ENCODE peak calls at places on chromosomes 1 and 21, in five cellular contexts. C is GM23248, F is colonic mucosa, W is coronary artery, H is astrocyte of the spinal cord. I is an unnamed sample.

GRCh38 chr1:173451981-173452380 is 25.2 kb upstream of the PRDX6 start:
- DNase-seq in C (no peak), F (no peak), W (no peak), H (no peak), I (no peak)

GRCh38 chr1:172887162-172887561 is 163.6 kb downstream of the TNFSF18 start:
- DNase-seq in C (no peak), F (no peak), W (no peak), H (no peak), I (no peak)

GRCh38 chr21:15564907-15565306 is 164.9 kb upstream of the USP25 start:
- DNase-seq in C (no peak), F (no peak), W (no peak), H (no peak), I (no peak)

GRCh38 chr1:50352428-50352827 is 70.8 kb downstream of the DMRTA2 start:
- DNase-seq in C (no peak), F (no peak), W (peak; percentile 2), H (no peak), I (no peak)

GRCh38 chr1:180182721-180183311 is 28.1 kb downstream of the QSOX1 start:
- DNase-seq in C (no peak), F (no peak), W (no peak), H (no peak), I (no peak)

GRCh38 chr1:163357378-163357777 is 35.6 kb downstream of the NUF2 start:
- DNase-seq in C (peak; percentile 10), F (no peak), W (no peak), H (peak; percentile 18), I (no peak)

GRCh38 chr1:7302873-7303272 is 468.2 kb upstream of the VAMP3 start:
- DNase-seq in C (no peak), F (peak; percentile 7), W (no peak), H (no peak), I (no peak)

GRCh38 chr1:11967028-11967547 is 13.2 kb upstream of the MFN2 start:
- DNase-seq in C (peak; percentile 25), F (peak; percentile 49), W (no peak), H (peak; percentile 27), I (peak; percentile 12)

GRCh38 chr1:61741682-61742619 is at the start of gene PATJ:
- DNase-seq in C (peak; percentile 49), F (peak; percentile 89), W (no peak), H (peak; percentile 26), I (no peak)

GRCh38 chr1:185886671-185887070 is 152.5 kb downstream of the HMCN1 start:
- DNase-seq in C (no peak), F (no peak), W (no peak), H (no peak), I (no peak)

GRCh38 chr1:18611311-18611710 is 19.3 kb upstream of the PAX7 start:
- DNase-seq in C (no peak), F (no peak), W (no peak), H (no peak), I (no peak)

GRCh38 chr1:1211541-1212511 is 2.1 kb downstream of the TNFRSF4 start:
- DNase-seq in C (no peak), F (no peak), W (no peak), H (no peak), I (no peak)

GRCh38 chr21:37006243-37006520 is 320 bp upstream of the RIPPLY3 start:
- DNase-seq in C (peak; percentile 6), F (no peak), W (no peak), H (no peak), I (no peak)
- H3K4me3 ChIP-seq in C (peak overlapping the region; percentile 64), F (peak overlapping the region; percentile 45), W (peak overlapping the region; percentile 70), H (peak overlapping the region; percentile 31), I (no peak overlapping the region)

GRCh38 chr1:51567653-51568052 is 48.6 kb upstream of the EPS15 start:
- DNase-seq in C (peak; percentile 94), F (no peak), W (no peak), H (peak; percentile 90), I (no peak)

GRCh38 chr1:51568231-51568935 is 48.5 kb upstream of the OSBPL9 start:
- DNase-seq in C (peak; percentile 27), F (no peak), W (no peak), H (no peak), I (no peak)

GRCh38 chr1:51570063-51570720 is 46.7 kb upstream of the OSBPL9 start:
- DNase-seq in C (peak; percentile 39), F (no peak), W (no peak), H (no peak), I (no peak)

GRCh38 chr1:51572365-51572764 is 44.5 kb upstream of the OSBPL9 start:
- DNase-seq in C (no peak), F (no peak), W (no peak), H (no peak), I (no peak)

DNA sequence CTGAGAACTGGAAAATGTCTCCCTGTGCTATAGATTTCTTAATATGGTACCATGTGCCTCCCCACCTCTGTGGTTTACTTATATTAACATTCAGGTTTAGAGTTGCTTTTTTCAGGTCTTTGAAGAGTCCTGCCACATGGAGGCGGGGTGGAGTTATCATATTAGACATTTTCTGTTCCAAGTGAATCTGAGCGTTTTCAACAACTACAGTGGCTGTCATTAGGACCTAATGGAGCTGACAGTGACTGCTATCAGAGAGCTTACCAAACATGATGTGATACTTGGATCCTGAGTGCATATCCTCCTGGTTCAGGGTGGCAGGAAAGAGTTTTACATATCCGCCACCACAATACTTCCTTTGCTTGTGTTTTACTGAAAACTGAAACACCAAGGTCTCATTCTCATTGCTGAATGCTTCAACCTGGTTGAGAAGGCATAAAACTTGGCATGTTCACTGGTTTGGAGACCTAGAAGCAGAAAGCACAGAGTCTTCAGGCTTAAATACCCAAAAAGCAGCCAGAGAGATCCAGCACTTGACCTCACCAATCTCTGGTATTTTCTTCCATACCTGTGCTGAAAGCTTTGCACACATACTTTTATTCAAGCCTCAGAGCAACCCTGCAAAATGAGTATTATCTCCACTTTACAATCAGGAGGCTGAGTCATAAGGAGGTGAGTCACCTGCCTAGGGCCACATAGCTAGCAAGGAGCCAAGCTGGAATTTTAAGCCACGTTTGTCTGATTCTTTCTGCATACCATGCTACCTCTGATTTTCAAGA is 47.4 kb upstream of the OSBPL9 start:
- DNase-seq in C (peak; percentile 90), F (peak; percentile 32), W (no peak), H (peak; percentile 77), I (peak; percentile 75)
- H3K4me3 ChIP-seq in C (no peak overlapping the region), F (no peak overlapping the region), W (no peak overlapping the region), H (no peak overlapping the region), I (peak overlapping the region; percentile 15)

GRCh38 chr1:211580303-211580687 is 1.3 kb upstream of the SLC30A1 start:
- DNase-seq in C (peak; percentile 36), F (no peak), W (no peak), H (no peak), I (no peak)
- H3K4me3 ChIP-seq in C (peak overlapping the region; percentile 95), F (no peak overlapping the region), W (no peak overlapping the region), H (no peak overlapping the region), I (no peak overlapping the region)

GRCh38 chr1:118981436-118981835 is 6.7 kb downstream of the TBX15 start:
- DNase-seq in C (peak; percentile 54), F (no peak), W (no peak), H (no peak), I (no peak)
- H3K4me3 ChIP-seq in C (peak overlapping the region; percentile 82), F (no peak overlapping the region), W (no peak overlapping the region), H (no peak overlapping the region), I (no peak overlapping the region)

GRCh38 chr1:201736707-201737320 is 92.1 kb upstream of the IPO9 start:
- DNase-seq in C (no peak), F (no peak), W (no peak), H (no peak), I (no peak)
- H3K4me3 ChIP-seq in C (no peak overlapping the region), F (no peak overlapping the region), W (no peak overlapping the region), H (no peak overlapping the region), I (no peak overlapping the region)

DNA sequence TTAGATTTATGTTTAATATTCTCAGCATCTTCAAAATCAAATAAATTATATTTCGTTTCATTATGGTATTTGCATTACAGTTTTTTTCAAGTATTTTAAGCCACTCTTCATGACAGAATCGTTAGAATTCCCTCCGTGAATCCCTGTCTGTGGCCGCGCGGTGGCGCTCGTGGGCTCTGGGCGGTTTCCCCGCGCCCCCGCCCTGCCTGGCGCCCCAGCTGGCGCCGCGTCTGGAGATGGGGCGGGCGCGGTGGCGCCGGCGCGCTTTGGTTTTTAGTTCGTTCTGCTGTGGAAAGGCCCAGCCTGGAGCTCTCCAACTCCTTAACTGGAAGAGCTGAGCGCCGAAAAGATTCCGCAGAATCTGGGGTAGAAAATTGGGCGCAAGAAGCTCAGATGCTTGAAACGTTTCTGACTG is 25.7 kb downstream of the PRMT2 start:
- DNase-seq in C (peak; percentile 97), F (peak; percentile 54), W (no peak), H (peak; percentile 82), I (peak; percentile 60)
- H3K4me3 ChIP-seq in C (peak overlapping the region; percentile 54), F (no peak overlapping the region), W (peak overlapping the region; percentile 66), H (peak overlapping the region; percentile 17), I (peak overlapping the region; percentile 27)

GRCh38 chr1:43532716-43533115 is 2.0 kb downstream of the PTPRF start:
- DNase-seq in C (no peak), F (peak; percentile 38), W (no peak), H (no peak), I (no peak)
- H3K4me3 ChIP-seq in C (no peak overlapping the region), F (peak overlapping the region; percentile 43), W (peak overlapping the region; percentile 95), H (no peak overlapping the region), I (no peak overlapping the region)

GRCh38 chr1:44806025-44806703 is 987 bp downstream of the DYNLT4 start:
- DNase-seq in C (no peak), F (no peak), W (peak; percentile 79), H (no peak), I (no peak)

GRCh38 chr1:44807364-44808062 is 362 bp upstream of the DYNLT4 start:
- DNase-seq in C (peak; percentile 100), F (peak; percentile 98), W (peak; percentile 99), H (peak; percentile 100), I (peak; percentile 82)

GRCh38 chr1:44808063-44808937 is at the start of gene BTBD19:
- DNase-seq in C (peak; percentile 98), F (peak; percentile 70), W (peak; percentile 94), H (peak; percentile 96), I (no peak)

GRCh38 chr1:44805311-44806024 is 1.7 kb downstream of the DYNLT4 start:
- DNase-seq in C (no peak), F (no peak), W (peak; percentile 75), H (no peak), I (no peak)

DNA sequence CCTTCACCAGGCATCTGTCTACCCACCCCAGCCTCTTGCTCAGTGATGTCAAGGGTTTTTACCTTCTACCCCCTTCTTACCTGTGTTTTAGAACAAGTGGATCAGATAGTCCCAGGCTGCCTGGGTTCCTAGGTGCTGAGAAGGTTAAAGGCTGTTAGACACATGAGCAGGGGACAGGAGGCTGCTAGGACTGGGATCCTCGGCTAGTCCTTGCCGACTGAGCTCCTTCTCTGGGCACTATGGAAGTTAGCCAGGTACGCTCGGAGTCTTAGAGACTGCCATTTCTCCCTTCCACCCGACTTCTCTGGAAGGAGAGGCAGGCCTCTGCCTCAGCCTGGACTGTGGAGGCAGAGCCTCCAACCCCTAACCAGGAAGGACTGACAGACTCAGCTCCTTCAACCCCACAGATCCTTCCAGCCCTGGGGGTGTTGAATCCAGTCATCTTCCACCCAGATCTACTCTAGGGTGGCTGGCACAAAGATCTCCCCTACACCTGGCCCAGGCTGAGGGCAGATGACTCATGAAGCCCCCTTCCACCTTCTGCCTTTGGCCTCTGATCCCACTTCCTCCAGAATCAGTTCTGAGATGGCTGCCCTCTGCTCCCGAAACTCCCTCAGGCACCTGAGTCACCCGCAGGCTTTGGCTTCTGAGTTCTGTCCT is at the start of gene DYNLT4:
- DNase-seq in C (no peak), F (no peak), W (no peak), H (no peak), I (no peak)
- H3K4me3 ChIP-seq in C (peak within 1 kb of the TSS; percentile 72), F (no peak within 1 kb of the TSS), W (peak within 1 kb of the TSS; percentile 64), H (peak within 1 kb of the TSS; percentile 47), I (peak within 1 kb of the TSS; percentile 18)